ENCODE peak calls at places on chromosomes 4 and X, in eight cellular contexts. One of them, this sample, is unnamed.

GRCh38 chr4:89598602-89599001 is 238.4 kb downstream of the SNCA start:
- DNase-seq in mesothelial cell of epicardium: no peak
- DNase-seq in GM12878: no peak
- DNase-seq in breast epithelium: no peak
- DNase-seq in GM10248: no peak
- DNase-seq in choroid plexus epithelial cell: peak; percentile 60
- DNase-seq in Calu3: no peak
- DNase-seq in Panc1: no peak
- DNase-seq in this sample: no peak

GRCh38 chrX:33434256-33435092 is 223.1 kb upstream of the DMD start:
- DNase-seq in mesothelial cell of epicardium: peak; percentile 34
- DNase-seq in GM12878: no peak
- DNase-seq in breast epithelium: peak; percentile 27
- DNase-seq in GM10248: peak; percentile 8
- DNase-seq in choroid plexus epithelial cell: peak; percentile 60
- DNase-seq in Calu3: peak; percentile 69
- DNase-seq in Panc1: peak; percentile 27
- DNase-seq in this sample: no peak

GRCh38 chr4:47482326-47482725 is 2.7 kb upstream of the ATP10D start:
- DNase-seq in mesothelial cell of epicardium: no peak
- DNase-seq in GM12878: no peak
- DNase-seq in breast epithelium: no peak
- DNase-seq in GM10248: no peak
- DNase-seq in choroid plexus epithelial cell: peak; percentile 77
- DNase-seq in Calu3: no peak
- DNase-seq in Panc1: no peak
- DNase-seq in this sample: no peak

GRCh38 chr4:183455431-183456145 is 11.2 kb downstream of the CDKN2AIP start:
- DNase-seq in mesothelial cell of epicardium: no peak
- DNase-seq in GM12878: no peak
- DNase-seq in breast epithelium: no peak
- DNase-seq in GM10248: no peak
- DNase-seq in choroid plexus epithelial cell: no peak
- DNase-seq in Calu3: no peak
- DNase-seq in Panc1: no peak
- DNase-seq in this sample: no peak

GRCh38 chr4:26726655-26727387 is 133.8 kb upstream of the STIM2 start:
- DNase-seq in mesothelial cell of epicardium: no peak
- DNase-seq in GM12878: no peak
- DNase-seq in breast epithelium: no peak
- DNase-seq in GM10248: no peak
- DNase-seq in choroid plexus epithelial cell: peak; percentile 26
- DNase-seq in Calu3: no peak
- DNase-seq in Panc1: no peak
- DNase-seq in this sample: no peak

GRCh38 chr4:148043990-148044645 is 312.2 kb downstream of the ARHGAP10 start:
- DNase-seq in mesothelial cell of epicardium: no peak
- DNase-seq in GM12878: no peak
- DNase-seq in breast epithelium: no peak
- DNase-seq in GM10248: no peak
- DNase-seq in choroid plexus epithelial cell: no peak
- DNase-seq in Calu3: no peak
- DNase-seq in Panc1: no peak
- DNase-seq in this sample: no peak

GRCh38 chr4:35520059-35520458 is 724.3 kb downstream of the ARAP2 start:
- DNase-seq in mesothelial cell of epicardium: no peak
- DNase-seq in GM12878: no peak
- DNase-seq in breast epithelium: no peak
- DNase-seq in GM10248: no peak
- DNase-seq in choroid plexus epithelial cell: no peak
- DNase-seq in Calu3: no peak
- DNase-seq in Panc1: no peak
- DNase-seq in this sample: no peak

GRCh38 chrX:103823591-103823990 is 8.5 kb downstream of the RAB9B start:
- DNase-seq in mesothelial cell of epicardium: no peak
- DNase-seq in GM12878: no peak
- DNase-seq in breast epithelium: no peak
- DNase-seq in GM10248: no peak
- DNase-seq in choroid plexus epithelial cell: peak; percentile 34
- DNase-seq in Calu3: no peak
- DNase-seq in Panc1: no peak
- DNase-seq in this sample: no peak

GRCh38 chrX:10243056-10243455 is 86.3 kb downstream of the CLCN4 start:
- DNase-seq in mesothelial cell of epicardium: no peak
- DNase-seq in GM12878: no peak
- DNase-seq in breast epithelium: no peak
- DNase-seq in GM10248: no peak
- DNase-seq in choroid plexus epithelial cell: peak; percentile 5
- DNase-seq in Calu3: no peak
- DNase-seq in Panc1: no peak
- DNase-seq in this sample: no peak

GRCh38 chrX:48569958-48570357 is 4.3 kb upstream of the RBM3 start:
- DNase-seq in mesothelial cell of epicardium: no peak
- DNase-seq in GM12878: peak; percentile 52
- DNase-seq in breast epithelium: no peak
- DNase-seq in GM10248: no peak
- DNase-seq in choroid plexus epithelial cell: no peak
- DNase-seq in Calu3: no peak
- DNase-seq in Panc1: no peak
- DNase-seq in this sample: no peak

GRCh38 chr4:126839066-126839465 is 793.7 kb upstream of the INTU start:
- DNase-seq in mesothelial cell of epicardium: no peak
- DNase-seq in GM12878: no peak
- DNase-seq in breast epithelium: no peak
- DNase-seq in GM10248: no peak
- DNase-seq in choroid plexus epithelial cell: peak; percentile 35
- DNase-seq in Calu3: no peak
- DNase-seq in Panc1: no peak
- DNase-seq in this sample: no peak

GRCh38 chrX:40106677-40107290 is 9.0 kb upstream of the BCOR start:
- DNase-seq in mesothelial cell of epicardium: no peak
- DNase-seq in GM12878: no peak
- DNase-seq in breast epithelium: no peak
- DNase-seq in GM10248: no peak
- DNase-seq in choroid plexus epithelial cell: no peak
- DNase-seq in Calu3: no peak
- DNase-seq in Panc1: no peak
- DNase-seq in this sample: no peak

GRCh38 chr4:1082215-1083182 is 30.9 kb downstream of the RNF212 start:
- DNase-seq in mesothelial cell of epicardium: no peak
- DNase-seq in GM12878: no peak
- DNase-seq in breast epithelium: peak; percentile 80
- DNase-seq in GM10248: no peak
- DNase-seq in choroid plexus epithelial cell: peak; percentile 69
- DNase-seq in Calu3: peak; percentile 81
- DNase-seq in Panc1: no peak
- DNase-seq in this sample: peak; percentile 93

GRCh38 chr4:161792991-161793390 is 370.8 kb downstream of the FSTL5 start:
- DNase-seq in mesothelial cell of epicardium: no peak
- DNase-seq in GM12878: no peak
- DNase-seq in breast epithelium: no peak
- DNase-seq in GM10248: no peak
- DNase-seq in choroid plexus epithelial cell: no peak
- DNase-seq in Calu3: no peak
- DNase-seq in Panc1: no peak
- DNase-seq in this sample: no peak

GRCh38 chrX:44503550-44503949 is 39.1 kb downstream of the FUNDC1 start:
- DNase-seq in mesothelial cell of epicardium: no peak
- DNase-seq in GM12878: no peak
- DNase-seq in breast epithelium: no peak
- DNase-seq in GM10248: no peak
- DNase-seq in choroid plexus epithelial cell: no peak
- DNase-seq in Calu3: no peak
- DNase-seq in Panc1: no peak
- DNase-seq in this sample: no peak

GRCh38 chr4:86108152-86108551 is 251.7 kb downstream of the MAPK10 start:
- DNase-seq in mesothelial cell of epicardium: no peak
- DNase-seq in GM12878: no peak
- DNase-seq in breast epithelium: no peak
- DNase-seq in GM10248: no peak
- DNase-seq in choroid plexus epithelial cell: peak; percentile 55
- DNase-seq in Calu3: no peak
- DNase-seq in Panc1: no peak
- DNase-seq in this sample: no peak

GRCh38 chr4:138308421-138308820 is 66.3 kb upstream of the SLC7A11 start:
- DNase-seq in mesothelial cell of epicardium: no peak
- DNase-seq in GM12878: no peak
- DNase-seq in breast epithelium: peak; percentile 34
- DNase-seq in GM10248: no peak
- DNase-seq in choroid plexus epithelial cell: peak; percentile 72
- DNase-seq in Calu3: no peak
- DNase-seq in Panc1: peak; percentile 0
- DNase-seq in this sample: no peak

GRCh38 chrX:134547047-134547679 is 87.2 kb downstream of the HPRT1 start:
- DNase-seq in mesothelial cell of epicardium: no peak
- DNase-seq in GM12878: no peak
- DNase-seq in breast epithelium: no peak
- DNase-seq in GM10248: no peak
- DNase-seq in choroid plexus epithelial cell: peak; percentile 53
- DNase-seq in Calu3: no peak
- DNase-seq in Panc1: no peak
- DNase-seq in this sample: no peak

DNA sequence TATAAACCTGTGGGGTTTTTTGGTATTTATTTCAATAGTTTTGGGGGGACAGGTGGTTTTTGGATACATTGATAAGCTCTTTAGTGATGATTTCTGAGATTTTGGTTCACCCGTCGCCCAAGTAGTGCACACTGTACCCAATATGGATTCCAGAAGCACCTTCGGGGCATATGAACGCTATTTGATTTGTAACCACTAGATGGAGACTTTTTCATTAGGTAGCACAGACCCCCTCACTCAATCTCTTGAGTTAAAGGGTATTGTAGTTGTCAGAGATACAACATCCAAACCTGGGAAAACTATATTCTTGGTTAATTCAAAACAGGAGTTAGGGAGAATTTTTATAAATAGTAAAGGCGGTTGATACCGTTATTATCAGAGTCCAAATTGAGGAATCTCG is 79.8 kb downstream of the SPANXN3 start:
- DNase-seq in mesothelial cell of epicardium: no peak
- DNase-seq in GM12878: no peak
- DNase-seq in breast epithelium: no peak
- DNase-seq in GM10248: no peak
- DNase-seq in choroid plexus epithelial cell: no peak
- DNase-seq in Calu3: no peak
- DNase-seq in Panc1: no peak
- DNase-seq in this sample: no peak
- TF ChIP-seq CTCF in mesothelial cell of epicardium: no peak
- TF ChIP-seq CTCF in GM12878: peak; percentile 28
- TF ChIP-seq CTCF in breast epithelium: no peak
- TF ChIP-seq CTCF in GM10248: no peak
- TF ChIP-seq CTCF in choroid plexus epithelial cell: no peak
- TF ChIP-seq CTCF in Calu3: no peak
- TF ChIP-seq CTCF in Panc1: peak; percentile 58
- TF ChIP-seq CTCF in this sample: peak; percentile 33

DNA sequence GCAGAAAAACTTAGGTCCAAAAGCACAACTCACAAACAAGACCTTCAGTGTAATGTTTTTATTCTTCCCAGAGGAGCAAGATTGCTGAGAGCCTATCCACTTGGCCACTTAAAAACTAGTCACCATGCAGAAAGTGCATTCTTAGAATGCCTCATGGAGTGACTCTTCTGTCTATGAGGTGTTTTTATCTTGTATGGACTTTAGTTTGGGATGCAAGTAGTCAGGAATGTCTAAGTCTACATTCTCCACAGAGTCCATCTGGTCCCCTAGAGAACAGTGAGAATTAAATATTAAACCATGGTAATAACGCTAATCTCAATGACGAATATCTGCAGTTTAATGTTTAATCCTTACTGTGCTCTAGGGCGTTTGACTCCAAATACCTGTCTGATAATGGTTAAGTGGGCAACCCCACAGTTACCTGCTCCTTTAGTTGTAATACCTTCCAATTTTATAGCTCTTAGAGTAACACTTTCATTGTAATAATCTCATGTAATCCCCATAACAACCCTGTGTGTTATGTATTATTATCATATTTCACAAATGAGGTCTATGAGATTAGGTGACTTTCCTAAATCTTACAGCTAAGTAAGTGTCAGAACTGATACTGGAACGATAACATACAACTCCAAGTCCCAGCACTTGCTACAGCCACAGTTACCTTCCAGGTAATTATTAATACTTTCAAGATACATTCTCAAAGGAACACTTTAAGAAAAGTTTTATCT is 235.6 kb upstream of the JADE1 start:
- DNase-seq in mesothelial cell of epicardium: no peak
- DNase-seq in GM12878: no peak
- DNase-seq in breast epithelium: no peak
- DNase-seq in GM10248: no peak
- DNase-seq in choroid plexus epithelial cell: peak; percentile 85
- DNase-seq in Calu3: no peak
- DNase-seq in Panc1: no peak
- DNase-seq in this sample: no peak
- TF ChIP-seq CTCF in mesothelial cell of epicardium: no peak
- TF ChIP-seq CTCF in GM12878: no peak
- TF ChIP-seq CTCF in breast epithelium: no peak
- TF ChIP-seq CTCF in GM10248: no peak
- TF ChIP-seq CTCF in choroid plexus epithelial cell: no peak
- TF ChIP-seq CTCF in Calu3: no peak
- TF ChIP-seq CTCF in Panc1: no peak
- TF ChIP-seq CTCF in this sample: no peak

DNA sequence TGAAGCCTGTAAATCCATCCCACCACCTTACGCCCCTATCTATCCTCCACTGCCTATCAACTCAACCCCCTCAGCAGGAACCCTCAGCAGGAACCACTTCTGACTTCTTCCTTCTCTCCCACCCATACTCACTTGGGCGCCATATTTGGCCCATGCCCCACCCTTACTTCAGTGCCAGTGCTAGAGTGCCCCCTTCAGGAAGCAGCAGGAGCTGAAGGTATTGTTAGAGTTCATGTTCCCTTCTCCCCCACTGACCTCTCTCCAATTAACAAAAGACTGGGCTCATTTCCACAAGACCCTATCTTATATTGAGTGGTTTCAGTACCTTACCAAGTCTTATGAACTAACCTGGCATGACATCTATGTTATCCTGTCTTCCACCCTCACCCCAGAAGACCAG is 363.1 kb upstream of the SLIT2 start:
- DNase-seq in mesothelial cell of epicardium: no peak
- DNase-seq in GM12878: no peak
- DNase-seq in breast epithelium: no peak
- DNase-seq in GM10248: no peak
- DNase-seq in choroid plexus epithelial cell: no peak
- DNase-seq in Calu3: no peak
- DNase-seq in Panc1: no peak
- DNase-seq in this sample: no peak
- TF ChIP-seq CTCF in mesothelial cell of epicardium: no peak
- TF ChIP-seq CTCF in GM12878: no peak
- TF ChIP-seq CTCF in breast epithelium: no peak
- TF ChIP-seq CTCF in GM10248: no peak
- TF ChIP-seq CTCF in choroid plexus epithelial cell: no peak
- TF ChIP-seq CTCF in Calu3: no peak
- TF ChIP-seq CTCF in Panc1: no peak
- TF ChIP-seq CTCF in this sample: no peak

DNA sequence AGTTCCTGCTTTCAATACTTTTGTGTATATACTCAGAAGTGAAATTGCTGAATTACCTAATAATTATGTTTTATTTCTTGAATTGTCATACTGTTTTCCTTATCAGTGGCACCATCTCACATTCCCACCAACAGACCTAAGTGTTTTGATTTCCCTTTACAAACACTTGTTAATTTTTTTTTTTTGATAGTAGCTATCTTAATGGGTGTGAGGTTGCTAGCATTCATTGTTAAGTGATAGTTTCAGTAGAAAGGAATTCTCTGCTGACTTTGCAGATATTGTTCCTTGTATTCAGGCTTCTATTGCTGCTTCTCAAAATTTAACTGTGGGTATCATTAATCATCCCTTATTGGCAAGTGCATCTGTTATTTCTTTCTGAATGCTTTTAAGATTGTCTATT is 927.5 kb upstream of the SLIT2 start:
- DNase-seq in mesothelial cell of epicardium: no peak
- DNase-seq in GM12878: no peak
- DNase-seq in breast epithelium: no peak
- DNase-seq in GM10248: no peak
- DNase-seq in choroid plexus epithelial cell: no peak
- DNase-seq in Calu3: no peak
- DNase-seq in Panc1: no peak
- DNase-seq in this sample: no peak
- TF ChIP-seq CTCF in mesothelial cell of epicardium: no peak
- TF ChIP-seq CTCF in GM12878: no peak
- TF ChIP-seq CTCF in breast epithelium: no peak
- TF ChIP-seq CTCF in GM10248: no peak
- TF ChIP-seq CTCF in choroid plexus epithelial cell: no peak
- TF ChIP-seq CTCF in Calu3: no peak
- TF ChIP-seq CTCF in Panc1: no peak
- TF ChIP-seq CTCF in this sample: no peak

This sample was measured in CD14-positive monocyte.